ENCODE peak calls at places on chromosome 16, in nine cellular contexts. M, L, B, K, E, N, X, U and I are unnamed samples.

GRCh38 chr16:56600398-56600999 is 7.9 kb upstream of the MT2A start:
- DNase-seq in M (no peak), L (no peak), B (peak), K (no peak), E (no peak), N (peak), X (no peak), U (peak), I (peak)

GRCh38 chr16:9798474-9798873 is 383.8 kb downstream of the GRIN2A start:
- DNase-seq in M (no peak), L (no peak), B (no peak), K (no peak), E (no peak), N (no peak), X (no peak), U (no peak), I (no peak)

GRCh38 chr16:4970010-4970409 is 11.9 kb downstream of the SEC14L5 start:
- DNase-seq in M (no peak), L (no peak), B (no peak), K (no peak), E (no peak), N (no peak), X (no peak), U (no peak), I (no peak)

GRCh38 chr16:54277845-54278703 is 8.5 kb downstream of the IRX3 start:
- DNase-seq in M (no peak), L (no peak), B (no peak), K (no peak), E (no peak), N (no peak), X (no peak), U (no peak), I (no peak)

GRCh38 chr16:64339052-64339770 is 782.7 kb downstream of the CDH11 start:
- DNase-seq in M (no peak), L (no peak), B (peak), K (no peak), E (no peak), N (no peak), X (no peak), U (no peak), I (no peak)

GRCh38 chr16:64238576-64238975 is 883.3 kb downstream of the CDH11 start:
- DNase-seq in M (no peak), L (no peak), B (no peak), K (no peak), E (no peak), N (no peak), X (no peak), U (no peak), I (peak)

GRCh38 chr16:89320717-89321501 is 103.4 kb downstream of the ZNF778 start:
- DNase-seq in M (no peak), L (peak), B (no peak), K (peak), E (no peak), N (no peak), X (peak), U (peak), I (peak)

GRCh38 chr16:26642047-26642664 is 424.6 kb upstream of the C16orf82 start:
- DNase-seq in M (no peak), L (no peak), B (no peak), K (no peak), E (no peak), N (no peak), X (no peak), U (no peak), I (no peak)

GRCh38 chr16:85453179-85453678 is 159.9 kb upstream of the GSE1 start:
- DNase-seq in M (no peak), L (no peak), B (no peak), K (peak), E (no peak), N (no peak), X (no peak), U (no peak), I (no peak)

DNA sequence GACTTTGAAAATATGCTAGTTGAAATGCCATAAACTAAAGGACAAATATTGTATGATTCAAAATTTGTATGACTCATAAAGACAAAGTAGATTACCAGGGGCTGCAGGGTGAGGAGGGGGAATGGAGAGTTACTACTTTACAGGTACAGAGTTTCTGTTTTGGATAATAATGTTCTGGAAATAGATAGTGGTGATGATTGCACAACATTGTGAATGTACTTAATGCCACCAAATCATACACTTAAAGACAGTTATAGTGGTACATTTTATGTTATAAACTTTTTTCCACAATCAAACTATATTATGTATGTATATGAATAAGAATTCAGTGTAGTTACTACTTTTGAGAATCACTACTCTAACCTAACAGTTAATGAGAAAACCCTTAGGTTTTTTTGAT is 368.1 kb downstream of the ZFHX3 start:
- DNase-seq in M (no peak), L (no peak), B (no peak), K (no peak), E (no peak), N (no peak), X (no peak), U (no peak), I (no peak)
- H3K27ac ChIP-seq in M (no peak), L (no peak), B (no peak), K (no peak), E (no peak), N (no peak), X (no peak), U (no peak), I (no peak)

DNA sequence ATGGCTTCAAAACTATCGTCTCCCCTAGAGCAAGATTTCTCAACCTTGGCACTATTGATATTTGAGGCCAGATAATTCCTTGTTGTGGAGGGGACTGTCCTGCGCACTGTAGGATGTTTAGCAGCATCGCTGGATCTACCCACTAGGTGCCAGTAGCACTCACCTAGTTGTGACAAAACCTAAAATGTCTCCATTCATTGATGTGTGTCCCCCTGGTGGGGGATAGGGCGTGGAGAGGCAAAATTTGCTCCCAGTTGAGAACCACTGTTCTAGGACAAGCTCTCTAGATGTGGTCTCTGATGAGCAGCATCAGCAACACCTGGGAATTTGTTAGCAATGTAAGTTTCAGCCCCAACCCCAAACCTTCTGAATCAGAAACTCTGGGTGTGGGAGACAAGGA is 259.0 kb downstream of the XYLT1 start:
- DNase-seq in M (peak), L (no peak), B (no peak), K (no peak), E (no peak), N (peak), X (no peak), U (no peak), I (no peak)
- TF ChIP-seq CTCF in M (peak), L (peak), B (peak), K (peak), E (no peak), N (peak), X (peak), U (peak), I (no peak)

GRCh38 chr16:3963886-3964685 is 83.6 kb upstream of the CREBBP start:
- DNase-seq in M (no peak), L (no peak), B (no peak), K (no peak), E (no peak), N (no peak), X (no peak), U (no peak), I (no peak)
- H3K27ac ChIP-seq in M (no peak), L (peak), B (no peak), K (no peak), E (peak), N (no peak), X (no peak), U (no peak), I (peak)

DNA sequence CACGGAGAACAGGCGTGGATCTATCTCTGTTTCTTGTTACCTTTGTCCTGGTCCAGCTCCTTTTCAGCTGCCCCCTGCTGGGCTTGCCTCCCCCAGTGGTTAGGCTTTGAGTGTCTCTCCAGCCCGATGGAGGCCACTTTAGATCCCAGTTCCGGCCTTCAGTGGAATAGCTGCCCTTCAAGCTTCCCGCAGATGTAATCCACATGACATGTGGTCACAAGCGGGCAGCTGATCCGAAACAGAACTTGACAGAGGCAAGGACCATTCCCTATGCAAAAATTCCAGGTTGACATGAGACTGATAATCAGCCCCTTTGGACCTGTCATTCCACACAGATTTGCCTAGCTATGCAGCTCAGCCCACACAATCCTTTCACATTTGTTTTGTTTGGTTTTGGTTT is 40.6 kb upstream of the AQP8 start:
- DNase-seq in M (no peak), L (no peak), B (no peak), K (no peak), E (no peak), N (no peak), X (no peak), U (no peak), I (no peak)
- TF ChIP-seq CTCF in M (no peak), L (peak), B (peak), K (no peak), E (no peak), N (no peak), X (no peak), U (no peak), I (no peak)

DNA sequence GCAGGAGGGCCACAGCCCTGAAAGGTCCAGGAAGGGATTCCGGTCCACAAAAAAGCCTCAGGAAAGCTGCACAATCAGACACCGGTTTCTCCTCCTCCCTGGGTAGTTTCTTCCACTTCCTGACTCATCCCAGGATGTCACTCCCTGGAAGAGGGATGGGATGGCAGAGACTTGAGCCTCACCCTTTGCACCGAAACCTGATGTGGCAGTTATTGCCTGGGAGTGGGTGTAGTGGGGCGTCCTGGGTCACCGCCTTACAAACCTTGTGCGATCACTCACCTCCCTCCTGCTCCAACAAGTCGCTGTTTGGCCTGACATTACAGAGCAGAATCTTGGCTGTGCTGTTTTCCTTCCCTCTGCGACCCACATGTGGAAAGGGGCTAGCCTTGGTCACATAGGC is 70.8 kb downstream of the LYRM1 start:
- DNase-seq in M (no peak), L (no peak), B (no peak), K (no peak), E (no peak), N (no peak), X (no peak), U (no peak), I (peak)
- H3K27ac ChIP-seq in M (no peak), L (no peak), B (no peak), K (no peak), E (no peak), N (no peak), X (no peak), U (no peak), I (no peak)

DNA sequence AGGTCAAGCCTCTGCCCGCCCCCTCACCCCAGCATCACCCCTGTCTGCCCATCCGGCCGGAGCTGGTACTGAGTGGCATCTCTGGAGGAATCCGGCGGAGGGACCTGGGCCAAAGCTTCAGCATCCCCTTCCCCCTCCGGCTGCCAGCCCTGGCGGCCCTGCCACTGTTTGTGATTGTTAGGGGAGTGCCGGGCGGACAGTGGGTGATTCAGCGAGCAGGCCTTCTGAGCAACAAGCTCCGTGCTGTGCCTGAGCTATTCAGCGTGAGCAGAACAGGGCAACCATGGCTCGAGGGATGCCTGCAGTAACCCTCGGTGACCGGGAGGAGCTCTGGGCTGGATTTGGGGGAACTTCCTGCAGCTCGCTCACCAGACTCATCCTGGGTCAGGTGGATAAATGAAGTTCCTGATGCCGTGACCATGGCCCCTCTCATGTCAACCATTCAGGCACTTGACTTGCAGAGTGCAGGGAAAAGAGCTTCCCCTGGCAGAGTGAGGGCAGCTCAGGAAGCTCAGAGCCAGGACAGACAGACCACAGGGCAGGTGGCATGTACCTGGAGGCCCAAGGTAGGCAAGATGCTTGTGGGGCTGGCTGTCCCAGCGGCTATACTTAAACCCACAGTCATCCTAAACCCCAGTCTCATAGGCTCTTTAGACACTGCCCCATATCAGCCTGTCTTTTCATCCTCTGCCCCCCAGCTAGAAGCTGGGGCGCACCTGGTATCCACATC is 24.3 kb upstream of the MLKL start:
- DNase-seq in M (no peak), L (no peak), B (peak), K (no peak), E (no peak), N (no peak), X (no peak), U (no peak), I (peak)
- TF ChIP-seq CTCF in M (no peak), L (no peak), B (peak), K (no peak), E (no peak), N (no peak), X (no peak), U (no peak), I (no peak)